ENCODE peak calls at places on chromosomes 16 and 17, in six cellular contexts. F is K562, U is uterus, Q is fibroblast of pulmonary artery, K is tibial nerve, Y is lower lobe of right lung. R is an unnamed sample.

GRCh38 chr17:36602924-36603384 is 1.6 kb downstream of the MRM1 start:
- DNase-seq in F (peak), U (peak), Q (peak), Y (peak), K (peak), R (no peak)

GRCh38 chr17:45293413-45294211 is 23.2 kb downstream of the MAP3K14 start:
- DNase-seq in F (peak), Y (peak), U (peak), K (peak), Q (peak), R (peak)

GRCh38 chr17:36001109-36001735 is at the start of gene CCL15:
- DNase-seq in K (no peak), Q (no peak), F (no peak), Y (no peak), U (no peak), R (no peak)

GRCh38 chr16:50251375-50252081 is 14.8 kb upstream of the ADCY7 start:
- DNase-seq in U (no peak), Q (peak), F (no peak), Y (no peak), K (no peak), R (no peak)

GRCh38 chr16:67504190-67505021 is 21.1 kb upstream of the AGRP start:
- DNase-seq in K (peak), Y (peak), U (no peak), F (peak), Q (no peak), R (peak)

GRCh38 chr16:10607157-10607556 is 26.8 kb upstream of the EMP2 start:
- DNase-seq in Y (no peak), F (no peak), U (no peak), K (no peak), Q (no peak), R (no peak)

GRCh38 chr16:20799599-20799998 is 6.7 kb downstream of the ERI2 start:
- DNase-seq in U (no peak), Y (no peak), Q (peak), F (peak), K (no peak), R (no peak)

GRCh38 chr17:55263565-55264272 is 1.0 kb upstream of the HLF start:
- DNase-seq in K (no peak), Q (no peak), U (no peak), Y (no peak), F (no peak), R (no peak)

GRCh38 chr17:8235676-8236075 is 12.2 kb downstream of the CTC1 start:
- DNase-seq in Q (no peak), U (no peak), Y (no peak), F (no peak), K (no peak), R (no peak)

GRCh38 chr17:31499771-31500554 is 108.5 kb downstream of the RAB11FIP4 start:
- DNase-seq in Y (peak), F (peak), U (no peak), K (no peak), Q (peak), R (no peak)

GRCh38 chr16:15461376-15461775 is 27.0 kb downstream of the BMERB1 start:
- DNase-seq in F (no peak), Y (no peak), K (no peak), U (no peak), Q (no peak), R (no peak)

GRCh38 chr16:66660422-66661209 is 35.9 kb downstream of the CMTM4 start:
- DNase-seq in Q (peak), U (peak), F (peak), K (peak), Y (peak), R (peak)

GRCh38 chr17:73531171-73531570 is 113.1 kb downstream of the SDK2 start:
- DNase-seq in K (no peak), Y (no peak), F (no peak), U (no peak), Q (no peak), R (no peak)

GRCh38 chr17:73524941-73525679 is 119.1 kb downstream of the SDK2 start:
- DNase-seq in K (no peak), U (no peak), Q (no peak), Y (no peak), F (no peak), R (no peak)

GRCh38 chr17:73526851-73527250 is 117.4 kb downstream of the SDK2 start:
- DNase-seq in K (no peak), F (no peak), U (no peak), Y (no peak), Q (no peak), R (no peak)

GRCh38 chr17:73532441-73532901 is 111.8 kb downstream of the SDK2 start:
- DNase-seq in Y (no peak), Q (no peak), F (no peak), K (no peak), U (no peak), R (no peak)

DNA sequence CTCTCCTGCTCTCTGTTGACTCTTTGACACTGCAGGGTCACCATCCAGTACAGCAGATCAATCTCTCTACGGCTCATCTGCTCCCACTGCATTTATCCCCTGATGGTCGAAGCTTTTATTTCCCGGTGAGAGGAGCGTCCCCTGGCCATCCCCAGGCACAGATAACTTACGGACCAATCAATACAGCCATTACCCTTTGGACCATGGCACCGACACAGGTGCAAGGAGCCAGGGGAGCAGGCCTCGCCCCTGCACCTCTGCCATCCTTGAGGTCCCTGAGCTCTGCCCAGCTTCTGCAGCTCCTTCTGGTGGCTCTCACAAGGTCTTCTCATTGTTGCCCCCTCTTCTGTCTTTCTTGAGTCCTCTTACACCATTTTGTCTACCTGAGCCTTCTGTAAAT is 115.6 kb downstream of the SDK2 start:
- DNase-seq in Q (no peak), U (no peak), K (no peak), Y (no peak), F (no peak), R (no peak)
- H3K4me3 ChIP-seq in Q (no peak), U (no peak), K (no peak), Y (no peak), F (no peak), R (no peak)

GRCh38 chr17:15411556-15412198 is 55.7 kb downstream of the CDRT4 start:
- DNase-seq in Q (no peak), U (peak), K (peak), F (no peak), Y (no peak), R (no peak)

GRCh38 chr17:15405016-15405415 is 62.4 kb downstream of the CDRT4 start:
- DNase-seq in F (no peak), K (no peak), Y (no peak), U (no peak), Q (no peak), R (no peak)

GRCh38 chr17:15409721-15410247 is 57.6 kb downstream of the CDRT4 start:
- DNase-seq in K (peak), Y (no peak), F (no peak), U (peak), Q (peak), R (peak)

GRCh38 chr17:15406081-15406480 is 61.3 kb downstream of the CDRT4 start:
- DNase-seq in Q (no peak), Y (no peak), U (no peak), F (no peak), K (no peak), R (no peak)

DNA sequence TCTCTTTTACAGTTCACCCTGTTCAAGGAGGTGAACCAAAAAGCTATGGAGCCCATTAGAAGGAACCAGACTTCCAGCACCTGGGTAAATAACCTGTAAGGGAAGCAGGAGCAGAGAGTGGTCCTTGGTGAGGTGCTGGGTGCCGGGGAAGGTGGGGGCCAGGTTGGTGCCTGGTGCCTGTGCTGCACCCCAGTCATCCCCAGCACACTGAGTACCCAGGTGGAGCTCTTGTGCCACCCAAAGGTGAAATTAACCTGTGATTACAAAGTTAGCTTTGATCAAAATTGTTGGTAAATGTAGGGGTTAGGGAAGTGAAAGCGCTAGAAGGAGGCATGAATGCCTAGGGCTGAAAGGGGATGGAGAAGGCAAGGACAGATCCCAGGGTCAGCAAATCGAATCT is 58.6 kb downstream of the CDRT4 start:
- DNase-seq in U (no peak), F (no peak), Q (no peak), K (no peak), Y (no peak), R (no peak)
- TF ChIP-seq CTCF in U (no peak), F (no peak), Q (no peak), K (no peak), Y (no peak), R (no peak)

GRCh38 chr16:28923652-28924398 is 1.2 kb downstream of the RABEP2 start:
- DNase-seq in Y (no peak), Q (no peak), F (no peak), K (no peak), U (no peak), R (no peak)
- H3K4me3 ChIP-seq in Y (peak), Q (no peak), F (no peak), K (no peak), U (no peak), R (peak)

DNA sequence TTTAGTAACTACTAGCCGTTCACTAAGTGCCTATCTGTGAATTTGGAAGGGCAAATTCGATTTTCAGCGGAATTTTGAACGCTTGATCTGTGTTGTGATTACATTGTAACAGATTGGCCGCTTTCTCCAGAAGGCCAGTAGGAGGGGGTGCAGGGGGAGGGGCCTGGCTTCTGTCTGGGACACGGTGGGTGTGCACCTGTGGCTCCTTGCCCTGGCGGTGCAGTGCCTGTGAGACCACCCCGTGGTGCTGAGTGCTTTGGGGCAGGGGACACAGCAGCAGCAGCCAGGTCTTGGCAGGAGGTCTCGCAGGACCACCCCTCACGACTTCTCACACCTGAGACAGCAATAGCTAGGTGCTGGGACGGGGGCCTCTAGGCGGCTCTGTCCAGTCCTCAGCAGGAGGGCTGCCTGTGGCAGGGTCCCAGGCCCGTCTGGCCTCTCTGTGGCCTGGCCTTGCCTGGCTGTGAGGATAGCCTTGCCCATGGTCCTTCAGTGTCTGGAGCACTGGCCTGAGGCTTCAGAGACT is 1.8 kb downstream of the UBE2I start:
- DNase-seq in U (no peak), Q (no peak), F (no peak), Y (no peak), K (no peak), R (no peak)
- TF ChIP-seq CTCF in U (no peak), Q (no peak), F (no peak), Y (no peak), K (no peak), R (no peak)

GRCh38 chr17:65139045-65139764 is 2.0 kb downstream of the RGS9 start:
- DNase-seq in F (no peak), Q (no peak), Y (no peak), K (no peak), U (no peak), R (no peak)
- H3K4me3 ChIP-seq in F (no peak), Q (no peak), Y (no peak), K (no peak), U (no peak), R (no peak)

GRCh38 chr17:40123811-40124114 is 2.0 kb downstream of the MSL1 start:
- DNase-seq in F (no peak), Q (no peak), U (no peak), K (no peak), Y (no peak), R (no peak)

GRCh38 chr17:40121191-40121885 is 433 bp upstream of the MSL1 start:
- DNase-seq in Y (peak), Q (peak), U (peak), K (peak), F (peak), R (no peak)

GRCh38 chr17:40122944-40123810 is 1.4 kb downstream of the MSL1 start:
- DNase-seq in K (peak), F (peak), Q (no peak), U (peak), Y (peak), R (no peak)

GRCh38 chr17:40121886-40122465 is at the start of gene MSL1:
- DNase-seq in F (peak), K (peak), Y (peak), U (peak), Q (peak), R (peak)

GRCh38 chr17:40122466-40122943 is 734 bp downstream of the MSL1 start:
- DNase-seq in K (no peak), F (peak), Q (no peak), U (peak), Y (peak), R (peak)
- TF ChIP-seq CTCF in K (no peak), F (peak), Q (peak), U (no peak), Y (peak), R (no peak)